ENCODE peak calls at places on chromosome 3, in six cellular contexts. X is ELR; U is GM12891; O is psoas muscle; P is GM12878; M is stimulated activated CD4-positive, alpha-beta T cell treated with anti-CD3 and anti-CD28 coated beads, Interleukin-12 subunit alpha, Interleukin-12 subunit beta, amount 100 ng/mL, for 48 hours. F is an unnamed sample.

GRCh38 chr3:178618197-178618596 is 82.0 kb downstream of the KCNMB2 start:
- DNase-seq in O (no peak), X (no peak), P (no peak), M (no peak), U (no peak), F (no peak)

GRCh38 chr3:12750658-12751071 is 8.4 kb downstream of the TMEM40 start:
- DNase-seq in M (peak), U (no peak), P (peak), O (peak), X (peak), F (no peak)

GRCh38 chr3:152104847-152105415 is 163.8 kb upstream of the MBNL1 start:
- DNase-seq in M (no peak), O (no peak), P (no peak), U (no peak), X (no peak), F (no peak)

GRCh38 chr3:181752202-181752671 is 40.5 kb downstream of the SOX2 start:
- DNase-seq in X (no peak), M (no peak), O (no peak), P (no peak), U (no peak), F (no peak)

GRCh38 chr3:61483997-61484396 is 77.4 kb upstream of the PTPRG start:
- DNase-seq in X (no peak), M (no peak), U (no peak), O (no peak), P (no peak), F (no peak)

GRCh38 chr3:123739754-123740153 is 144.4 kb downstream of the MYLK start:
- DNase-seq in U (no peak), O (no peak), M (no peak), P (no peak), X (peak), F (no peak)

GRCh38 chr3:120071259-120071658 is 23.0 kb downstream of the GSK3B start:
- DNase-seq in X (no peak), U (no peak), P (no peak), M (no peak), O (no peak), F (no peak)

GRCh38 chr3:38577089-38578080 is 72.1 kb downstream of the SCN5A start:
- DNase-seq in O (no peak), X (no peak), M (no peak), U (no peak), P (no peak), F (no peak)

GRCh38 chr3:121970047-121970446 is 52.0 kb downstream of the ILDR1 start:
- DNase-seq in O (no peak), M (no peak), U (no peak), X (no peak), P (no peak), F (no peak)

GRCh38 chr3:168511428-168512014 is 415.8 kb upstream of the GOLIM4 start:
- DNase-seq in M (no peak), O (no peak), P (no peak), U (no peak), X (peak), F (no peak)

GRCh38 chr3:158702815-158703481 is 29.3 kb downstream of the RARRES1 start:
- DNase-seq in U (no peak), X (peak), O (no peak), M (no peak), P (no peak), F (no peak)

GRCh38 chr3:90010341-90010740 is 902.9 kb downstream of the EPHA3 start:
- DNase-seq in P (no peak), U (no peak), M (no peak), X (no peak), O (no peak), F (no peak)

GRCh38 chr3:174891524-174892203 is 32.5 kb downstream of the NAALADL2 start:
- DNase-seq in U (no peak), M (no peak), P (no peak), X (peak), O (no peak), F (no peak)

GRCh38 chr3:38018296-38019266 is 10.9 kb downstream of the PLCD1 start:
- DNase-seq in X (no peak), O (no peak), P (no peak), U (no peak), M (no peak), F (no peak)

GRCh38 chr3:18389108-18389733 is 35.9 kb downstream of the SATB1 start:
- DNase-seq in U (no peak), M (no peak), X (peak), O (no peak), P (no peak), F (no peak)

GRCh38 chr3:53156368-53156834 is 4.6 kb upstream of the PRKCD start:
- DNase-seq in X (no peak), U (no peak), M (no peak), O (no peak), P (no peak), F (no peak)

GRCh38 chr3:119973276-119973675 is 121.0 kb downstream of the GSK3B start:
- DNase-seq in M (no peak), U (no peak), X (peak), O (no peak), P (no peak), F (no peak)

GRCh38 chr3:187183210-187183862 is 13.9 kb upstream of the RTP1 start:
- DNase-seq in O (no peak), X (no peak), P (no peak), M (no peak), U (no peak), F (no peak)

GRCh38 chr3:178139116-178139515 is 397.1 kb upstream of the KCNMB2 start:
- DNase-seq in M (no peak), O (no peak), X (no peak), P (no peak), U (no peak), F (no peak)

GRCh38 chr3:54777141-54777540 is 150.7 kb downstream of the LRTM1 start:
- DNase-seq in M (no peak), P (no peak), O (no peak), U (no peak), X (no peak), F (no peak)

GRCh38 chr3:110995461-110996226 is 76.0 kb upstream of the NECTIN3 start:
- DNase-seq in O (no peak), M (no peak), U (no peak), X (peak), P (no peak), F (no peak)

GRCh38 chr3:114929971-114930732 is 216.9 kb downstream of the ZBTB20 start:
- DNase-seq in X (peak), O (no peak), P (no peak), U (no peak), M (no peak), F (no peak)

GRCh38 chr3:106176734-106177133 is 307.9 kb upstream of the CBLB start:
- DNase-seq in O (no peak), M (peak), U (no peak), X (no peak), P (peak), F (no peak)